ENCODE peak calls at places on chromosome X, in seven cellular contexts. Y is GM12878, N is K562, X is H1, G is HepG2, P is HCT116, C is SK-N-SH. S is an unnamed sample.

GRCh38 chrX:154040307-154040756 is 20.6 kb upstream of the IRAK1 start:
- DNase-seq in Y (no peak), N (no peak), X (no peak), G (peak), P (no peak), C (no peak), S (no peak)

GRCh38 chrX:53239474-53239873 is 14.5 kb upstream of the KDM5C start:
- DNase-seq in Y (no peak), N (peak), X (no peak), G (peak), P (no peak), C (no peak), S (peak)

GRCh38 chrX:136747003-136747986 is 33.4 kb downstream of the ARHGEF6 start:
- DNase-seq in Y (no peak), N (no peak), X (no peak), G (no peak), P (no peak), C (no peak), S (no peak)

GRCh38 chrX:49001521-49002090 is 458 bp downstream of the GRIPAP1 start:
- DNase-seq in Y (peak), N (peak), X (peak), G (peak), P (peak), C (peak), S (peak)

GRCh38 chrX:71067727-71068051 is 445 bp downstream of the SNX12 start:
- DNase-seq in Y (no peak), N (no peak), X (no peak), G (no peak), P (no peak), C (no peak), S (no peak)

GRCh38 chrX:2395261-2395850 is 105.4 kb downstream of the DHRSX start:
- DNase-seq in Y (no peak), N (no peak), X (no peak), G (no peak), P (no peak), C (no peak), S (no peak)

GRCh38 chrX:12580548-12580947 is 210.7 kb upstream of the PRPS2 start:
- DNase-seq in Y (no peak), N (no peak), X (no peak), G (peak), P (no peak), C (no peak), S (no peak)

GRCh38 chrX:48749182-48749581 is 12.4 kb upstream of the GLOD5 start:
- DNase-seq in Y (no peak), N (no peak), X (no peak), G (no peak), P (no peak), C (no peak), S (no peak)

GRCh38 chrX:154012336-154012991 is 7.2 kb downstream of the IRAK1 start:
- DNase-seq in Y (no peak), N (no peak), X (no peak), G (peak), P (no peak), C (no peak), S (no peak)

GRCh38 chrX:74423289-74423985 is 2.1 kb downstream of the SLC16A2 start:
- DNase-seq in Y (no peak), N (no peak), X (no peak), G (no peak), P (no peak), C (no peak), S (no peak)

GRCh38 chrX:96987228-96987627 is 103.5 kb downstream of the RPA4 start:
- DNase-seq in Y (no peak), N (no peak), X (no peak), G (no peak), P (no peak), C (no peak), S (no peak)

GRCh38 chrX:43973249-43973672 is at the start of gene NDP:
- DNase-seq in Y (no peak), N (no peak), X (no peak), G (no peak), P (no peak), C (peak), S (no peak)
- TF ChIP-seq JUND in Y (no peak), N (no peak), X (no peak), G (no peak), P (no peak), C (no peak), S (no peak)

GRCh38 chrX:102672876-102673275 is 21.6 kb downstream of the GPRASP1 start:
- DNase-seq in Y (no peak), N (no peak), X (no peak), G (peak), P (no peak), C (no peak), S (no peak)
- TF ChIP-seq JUND in Y (no peak), N (no peak), X (no peak), G (no peak), P (no peak), C (no peak), S (no peak)

DNA sequence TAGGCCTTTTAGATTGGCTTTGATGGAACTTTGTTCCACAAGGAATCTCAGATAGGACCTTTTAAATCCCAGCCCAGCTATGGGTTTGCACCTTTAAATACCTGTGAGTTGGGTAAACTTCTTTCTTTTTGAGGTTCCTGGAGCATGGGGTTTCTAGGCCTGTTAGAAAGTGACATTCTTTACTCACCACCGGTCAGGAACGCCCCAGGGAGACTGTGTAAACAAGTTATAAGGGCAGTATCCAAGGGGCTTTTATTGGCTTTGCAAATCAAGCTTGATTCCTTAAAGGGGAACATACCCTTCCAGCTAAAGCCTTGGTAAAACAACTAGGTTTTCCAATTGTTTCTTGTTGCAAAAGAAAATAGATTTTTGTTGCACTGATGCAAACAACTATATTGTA is 93.4 kb downstream of the TENT5D start:
- DNase-seq in Y (no peak), N (no peak), X (no peak), G (no peak), P (no peak), C (no peak), S (no peak)
- TF ChIP-seq JUND in Y (no peak), N (no peak), X (no peak), G (no peak), P (no peak), C (no peak), S (no peak)

GRCh38 chrX:63751481-63751880 is 33.5 kb downstream of the ARHGEF9 start:
- DNase-seq in Y (no peak), N (no peak), X (no peak), G (no peak), P (no peak), C (no peak), S (no peak)

GRCh38 chrX:63755892-63756291 is 29.1 kb downstream of the ARHGEF9 start:
- DNase-seq in Y (no peak), N (no peak), X (no peak), G (no peak), P (no peak), C (no peak), S (no peak)

GRCh38 chrX:63754860-63755579 is 30.0 kb downstream of the ARHGEF9 start:
- DNase-seq in Y (peak), N (peak), X (peak), G (peak), P (peak), C (peak), S (peak)

GRCh38 chrX:63750846-63751245 is 34.2 kb downstream of the ARHGEF9 start:
- DNase-seq in Y (no peak), N (no peak), X (no peak), G (no peak), P (no peak), C (no peak), S (no peak)

GRCh38 chrX:63754141-63754859 is 30.7 kb downstream of the ARHGEF9 start:
- DNase-seq in Y (no peak), N (no peak), X (no peak), G (no peak), P (no peak), C (no peak), S (no peak)
- TF ChIP-seq JUND in Y (no peak), N (no peak), X (no peak), G (no peak), P (no peak), C (no peak), S (no peak)

GRCh38 chrX:46642145-46642544 is 68.6 kb downstream of the CHST7 start:
- DNase-seq in Y (no peak), N (no peak), X (no peak), G (peak), P (no peak), C (peak), S (peak)
- TF ChIP-seq JUND in Y (no peak), N (no peak), X (no peak), G (no peak), P (no peak), C (no peak), S (no peak)

GRCh38 chrX:150159537-150159936 is 203.6 kb upstream of the MAMLD1 start:
- DNase-seq in Y (no peak), N (no peak), X (no peak), G (no peak), P (no peak), C (no peak), S (peak)
- TF ChIP-seq JUND in Y (no peak), N (no peak), X (no peak), G (no peak), P (no peak), C (no peak), S (no peak)

S was measured in T47D.